ENCODE peak calls at places on chromosomes 1 and 21, in six cellular contexts. One of them, this sample, is unnamed. For H3K9me3, the result is how much of the 10 kb centered on the place peaks cover.

GRCh38 chr1:154953611-154954038 is 2.3 kb downstream of the PBXIP1 start:
- DNase-seq in esophagus squamous epithelium: no peak
- DNase-seq in uterus: no peak
- DNase-seq in K562: no peak
- DNase-seq in tibial nerve: no peak
- DNase-seq in adrenal gland: no peak
- DNase-seq in this sample: no peak

GRCh38 chr1:34621916-34622315 is 132.9 kb upstream of the GJB5 start:
- DNase-seq in uterus: no peak
- DNase-seq in K562: no peak
- DNase-seq in adrenal gland: no peak
- DNase-seq in tibial nerve: no peak
- DNase-seq in esophagus squamous epithelium: no peak
- DNase-seq in this sample: no peak

GRCh38 chr1:39086386-39087108 is 60.4 kb downstream of the NDUFS5 start:
- DNase-seq in uterus: no peak
- DNase-seq in adrenal gland: no peak
- DNase-seq in tibial nerve: no peak
- DNase-seq in esophagus squamous epithelium: no peak
- DNase-seq in K562: peak
- DNase-seq in this sample: no peak

GRCh38 chr1:234369784-234370183 is 3.5 kb upstream of the COA6 start:
- DNase-seq in adrenal gland: no peak
- DNase-seq in tibial nerve: no peak
- DNase-seq in esophagus squamous epithelium: no peak
- DNase-seq in K562: no peak
- DNase-seq in uterus: no peak
- DNase-seq in this sample: no peak

GRCh38 chr1:31666290-31666963 is 21.8 kb upstream of the PEF1 start:
- DNase-seq in K562: no peak
- DNase-seq in tibial nerve: peak
- DNase-seq in adrenal gland: no peak
- DNase-seq in uterus: no peak
- DNase-seq in esophagus squamous epithelium: no peak
- DNase-seq in this sample: no peak

GRCh38 chr1:150789396-150789795 is 18.7 kb downstream of the CTSK start:
- DNase-seq in adrenal gland: peak
- DNase-seq in K562: no peak
- DNase-seq in uterus: no peak
- DNase-seq in esophagus squamous epithelium: no peak
- DNase-seq in tibial nerve: peak
- DNase-seq in this sample: no peak

GRCh38 chr1:236395780-236396664 is 1.9 kb downstream of the EDARADD start:
- DNase-seq in uterus: no peak
- DNase-seq in K562: peak
- DNase-seq in esophagus squamous epithelium: no peak
- DNase-seq in adrenal gland: no peak
- DNase-seq in tibial nerve: no peak
- DNase-seq in this sample: no peak

GRCh38 chr1:11806307-11806936 is 431 bp downstream of the CLCN6 start:
- DNase-seq in uterus: no peak
- DNase-seq in adrenal gland: peak
- DNase-seq in tibial nerve: no peak
- DNase-seq in esophagus squamous epithelium: no peak
- DNase-seq in K562: peak
- DNase-seq in this sample: no peak

GRCh38 chr1:109543283-109543987 is 3.8 kb downstream of the GPR61 start:
- DNase-seq in adrenal gland: no peak
- DNase-seq in esophagus squamous epithelium: no peak
- DNase-seq in uterus: no peak
- DNase-seq in K562: peak
- DNase-seq in tibial nerve: no peak
- DNase-seq in this sample: no peak

GRCh38 chr1:179807291-179807690 is 64.2 kb downstream of the FAM163A start:
- DNase-seq in tibial nerve: no peak
- DNase-seq in uterus: no peak
- DNase-seq in esophagus squamous epithelium: no peak
- DNase-seq in adrenal gland: no peak
- DNase-seq in K562: no peak
- DNase-seq in this sample: no peak

GRCh38 chr1:167298328-167298727 is 77.6 kb downstream of the POU2F1 start:
- DNase-seq in esophagus squamous epithelium: no peak
- DNase-seq in uterus: no peak
- DNase-seq in adrenal gland: no peak
- DNase-seq in K562: no peak
- DNase-seq in tibial nerve: no peak
- DNase-seq in this sample: no peak

GRCh38 chr21:43341349-43342163 is 85.4 kb downstream of the SIK1 start:
- DNase-seq in tibial nerve: no peak
- DNase-seq in uterus: no peak
- DNase-seq in esophagus squamous epithelium: no peak
- DNase-seq in K562: no peak
- DNase-seq in adrenal gland: no peak
- DNase-seq in this sample: no peak

GRCh38 chr1:177983824-177984528 is 14.1 kb upstream of the SEC16B start:
- DNase-seq in esophagus squamous epithelium: no peak
- DNase-seq in K562: no peak
- DNase-seq in tibial nerve: peak
- DNase-seq in uterus: peak
- DNase-seq in adrenal gland: peak
- DNase-seq in this sample: no peak

GRCh38 chr1:178607718-178608408 is 95.0 kb downstream of the TEX35 start:
- DNase-seq in uterus: no peak
- DNase-seq in tibial nerve: no peak
- DNase-seq in adrenal gland: no peak
- DNase-seq in esophagus squamous epithelium: no peak
- DNase-seq in K562: no peak
- DNase-seq in this sample: no peak

GRCh38 chr1:150385537-150386445 is 21.8 kb downstream of the RPRD2 start:
- DNase-seq in adrenal gland: no peak
- DNase-seq in esophagus squamous epithelium: no peak
- DNase-seq in K562: no peak
- DNase-seq in uterus: no peak
- DNase-seq in tibial nerve: no peak
- DNase-seq in this sample: no peak

GRCh38 chr1:69263982-69264381 is 303.7 kb upstream of the LRRC7 start:
- DNase-seq in uterus: peak
- DNase-seq in adrenal gland: peak
- DNase-seq in tibial nerve: no peak
- DNase-seq in K562: no peak
- DNase-seq in esophagus squamous epithelium: no peak
- DNase-seq in this sample: no peak

GRCh38 chr1:48027533-48027835 is 30.3 kb upstream of the TRABD2B start:
- DNase-seq in tibial nerve: no peak
- DNase-seq in K562: no peak
- DNase-seq in esophagus squamous epithelium: no peak
- DNase-seq in uterus: no peak
- DNase-seq in adrenal gland: peak
- DNase-seq in this sample: no peak

GRCh38 chr1:207806531-207807394 is 54.9 kb downstream of the CD46 start:
- DNase-seq in esophagus squamous epithelium: no peak
- DNase-seq in adrenal gland: no peak
- DNase-seq in uterus: no peak
- DNase-seq in tibial nerve: no peak
- DNase-seq in K562: no peak
- DNase-seq in this sample: no peak
- TF ChIP-seq POLR2A in esophagus squamous epithelium: no peak
- TF ChIP-seq POLR2A in adrenal gland: no peak
- TF ChIP-seq POLR2A in uterus: no peak
- TF ChIP-seq POLR2A in tibial nerve: no peak
- TF ChIP-seq POLR2A in K562: no peak
- TF ChIP-seq POLR2A in this sample: no peak

GRCh38 chr21:45406801-45407628 is 2.0 kb downstream of the COL18A1 start:
- DNase-seq in tibial nerve: no peak
- DNase-seq in esophagus squamous epithelium: no peak
- DNase-seq in uterus: no peak
- DNase-seq in K562: no peak
- DNase-seq in adrenal gland: no peak
- DNase-seq in this sample: peak
- H3K4me3 ChIP-seq in tibial nerve: peak
- H3K4me3 ChIP-seq in esophagus squamous epithelium: peak
- H3K4me3 ChIP-seq in uterus: no peak
- H3K4me3 ChIP-seq in K562: no peak
- H3K4me3 ChIP-seq in adrenal gland: no peak
- H3K4me3 ChIP-seq in this sample: no peak

GRCh38 chr1:16082283-16083038 is 9.0 kb upstream of the FAM131C start:
- DNase-seq in tibial nerve: peak
- DNase-seq in uterus: peak
- DNase-seq in esophagus squamous epithelium: no peak
- DNase-seq in adrenal gland: peak
- DNase-seq in K562: peak
- DNase-seq in this sample: peak
- H3K9me3 ChIP-seq in tibial nerve: under half
- H3K9me3 ChIP-seq in uterus: under half
- H3K9me3 ChIP-seq in esophagus squamous epithelium: under half
- H3K9me3 ChIP-seq in adrenal gland: under half
- H3K9me3 ChIP-seq in K562: under half
- H3K9me3 ChIP-seq in this sample: under half

GRCh38 chr1:215567491-215568286 is 585 bp downstream of the KCTD3 start:
- DNase-seq in esophagus squamous epithelium: no peak
- DNase-seq in K562: peak
- DNase-seq in tibial nerve: peak
- DNase-seq in uterus: peak
- DNase-seq in adrenal gland: peak
- DNase-seq in this sample: peak

GRCh38 chr1:215569987-215570824 is 3.1 kb downstream of the KCTD3 start:
- DNase-seq in esophagus squamous epithelium: no peak
- DNase-seq in adrenal gland: no peak
- DNase-seq in tibial nerve: no peak
- DNase-seq in K562: no peak
- DNase-seq in uterus: no peak
- DNase-seq in this sample: no peak

GRCh38 chr1:215568287-215568692 is 1.2 kb downstream of the KCTD3 start:
- DNase-seq in adrenal gland: peak
- DNase-seq in tibial nerve: peak
- DNase-seq in K562: peak
- DNase-seq in uterus: peak
- DNase-seq in esophagus squamous epithelium: no peak
- DNase-seq in this sample: no peak

GRCh38 chr1:215566556-215567490 is at the start of gene KCTD3:
- DNase-seq in tibial nerve: peak
- DNase-seq in K562: peak
- DNase-seq in uterus: peak
- DNase-seq in adrenal gland: peak
- DNase-seq in esophagus squamous epithelium: no peak
- DNase-seq in this sample: peak
- TF ChIP-seq POLR2A in tibial nerve: peak
- TF ChIP-seq POLR2A in K562: peak
- TF ChIP-seq POLR2A in uterus: peak
- TF ChIP-seq POLR2A in adrenal gland: peak
- TF ChIP-seq POLR2A in esophagus squamous epithelium: peak
- TF ChIP-seq POLR2A in this sample: peak

This sample was measured in right lobe of liver.